ENCODE peak calls at places on chromosome 16, in seven cellular contexts. One of them, this sample, is unnamed.

GRCh38 chr16:69396187-69397061 is 10.6 kb upstream of the TERF2 start:
- DNase-seq in H1: no peak
- DNase-seq in mesenchymal stem cell: peak
- DNase-seq in neuronal stem cell: peak
- DNase-seq in trophoblast cell: peak
- DNase-seq in H9: peak
- DNase-seq in IMR-90: peak
- DNase-seq in this sample: peak

GRCh38 chr16:28069921-28070794 is 6.6 kb upstream of the GSG1L start:
- DNase-seq in H1: no peak
- DNase-seq in H9: no peak
- DNase-seq in mesenchymal stem cell: no peak
- DNase-seq in trophoblast cell: no peak
- DNase-seq in neuronal stem cell: no peak
- DNase-seq in IMR-90: no peak
- DNase-seq in this sample: no peak

GRCh38 chr16:47492428-47493357 is 31.6 kb downstream of the PHKB start:
- DNase-seq in H9: no peak
- DNase-seq in H1: no peak
- DNase-seq in trophoblast cell: peak
- DNase-seq in neuronal stem cell: no peak
- DNase-seq in IMR-90: peak
- DNase-seq in mesenchymal stem cell: peak
- DNase-seq in this sample: no peak

GRCh38 chr16:49890876-49891275 is 35.0 kb upstream of the ZNF423 start:
- DNase-seq in H9: peak
- DNase-seq in mesenchymal stem cell: no peak
- DNase-seq in neuronal stem cell: no peak
- DNase-seq in IMR-90: no peak
- DNase-seq in H1: peak
- DNase-seq in trophoblast cell: no peak
- DNase-seq in this sample: peak

GRCh38 chr16:4415538-4416199 is 727 bp downstream of the CORO7 start:
- DNase-seq in H9: peak
- DNase-seq in neuronal stem cell: no peak
- DNase-seq in mesenchymal stem cell: no peak
- DNase-seq in IMR-90: no peak
- DNase-seq in trophoblast cell: peak
- DNase-seq in H1: no peak
- DNase-seq in this sample: peak

GRCh38 chr16:24729967-24730815 is 740 bp downstream of the TNRC6A start:
- DNase-seq in IMR-90: peak
- DNase-seq in H9: no peak
- DNase-seq in mesenchymal stem cell: peak
- DNase-seq in trophoblast cell: peak
- DNase-seq in neuronal stem cell: peak
- DNase-seq in H1: no peak
- DNase-seq in this sample: peak

GRCh38 chr16:58107228-58107627 is 22.0 kb downstream of the CFAP20 start:
- DNase-seq in H9: no peak
- DNase-seq in IMR-90: no peak
- DNase-seq in neuronal stem cell: no peak
- DNase-seq in trophoblast cell: no peak
- DNase-seq in H1: no peak
- DNase-seq in mesenchymal stem cell: no peak
- DNase-seq in this sample: peak

GRCh38 chr16:72872966-72873365 is 175.0 kb downstream of the ZFHX3 start:
- DNase-seq in neuronal stem cell: no peak
- DNase-seq in mesenchymal stem cell: peak
- DNase-seq in H9: no peak
- DNase-seq in trophoblast cell: no peak
- DNase-seq in H1: no peak
- DNase-seq in IMR-90: no peak
- DNase-seq in this sample: no peak

GRCh38 chr16:17509194-17509593 is 38.4 kb upstream of the XYLT1 start:
- DNase-seq in H9: no peak
- DNase-seq in trophoblast cell: peak
- DNase-seq in mesenchymal stem cell: no peak
- DNase-seq in neuronal stem cell: no peak
- DNase-seq in H1: no peak
- DNase-seq in IMR-90: no peak
- DNase-seq in this sample: peak

GRCh38 chr16:83040174-83040573 is 413.4 kb downstream of the CDH13 start:
- DNase-seq in H1: no peak
- DNase-seq in trophoblast cell: no peak
- DNase-seq in neuronal stem cell: no peak
- DNase-seq in H9: no peak
- DNase-seq in mesenchymal stem cell: peak
- DNase-seq in IMR-90: peak
- DNase-seq in this sample: no peak

GRCh38 chr16:27408602-27409031 is 6.6 kb downstream of the IL21R start:
- DNase-seq in H1: no peak
- DNase-seq in IMR-90: no peak
- DNase-seq in H9: no peak
- DNase-seq in mesenchymal stem cell: no peak
- DNase-seq in neuronal stem cell: no peak
- DNase-seq in trophoblast cell: no peak
- DNase-seq in this sample: no peak

GRCh38 chr16:21075252-21075651 is 75.4 kb downstream of the DNAH3 start:
- DNase-seq in H1: no peak
- DNase-seq in IMR-90: no peak
- DNase-seq in trophoblast cell: no peak
- DNase-seq in H9: no peak
- DNase-seq in neuronal stem cell: no peak
- DNase-seq in mesenchymal stem cell: no peak
- DNase-seq in this sample: no peak

GRCh38 chr16:82070656-82071369 is 35.8 kb downstream of the HSD17B2 start:
- DNase-seq in neuronal stem cell: no peak
- DNase-seq in trophoblast cell: no peak
- DNase-seq in H1: no peak
- DNase-seq in IMR-90: peak
- DNase-seq in mesenchymal stem cell: peak
- DNase-seq in H9: no peak
- DNase-seq in this sample: peak

GRCh38 chr16:81238296-81239011 is at the start of gene BCO1:
- DNase-seq in mesenchymal stem cell: peak
- DNase-seq in trophoblast cell: no peak
- DNase-seq in H1: no peak
- DNase-seq in H9: peak
- DNase-seq in neuronal stem cell: peak
- DNase-seq in IMR-90: peak
- DNase-seq in this sample: peak

GRCh38 chr16:68668266-68668665 is 23.2 kb downstream of the CDH3 start:
- DNase-seq in trophoblast cell: no peak
- DNase-seq in H9: no peak
- DNase-seq in H1: no peak
- DNase-seq in IMR-90: peak
- DNase-seq in mesenchymal stem cell: no peak
- DNase-seq in neuronal stem cell: no peak
- DNase-seq in this sample: no peak

GRCh38 chr16:26816885-26817571 is 249.7 kb upstream of the C16orf82 start:
- DNase-seq in H9: no peak
- DNase-seq in trophoblast cell: no peak
- DNase-seq in mesenchymal stem cell: peak
- DNase-seq in IMR-90: peak
- DNase-seq in H1: no peak
- DNase-seq in neuronal stem cell: no peak
- DNase-seq in this sample: no peak

GRCh38 chr16:50450957-50451356 is 82.2 kb upstream of the BRD7 start:
- DNase-seq in trophoblast cell: no peak
- DNase-seq in H9: no peak
- DNase-seq in H1: no peak
- DNase-seq in mesenchymal stem cell: no peak
- DNase-seq in neuronal stem cell: no peak
- DNase-seq in IMR-90: no peak
- DNase-seq in this sample: no peak

GRCh38 chr16:80985611-80986010 is 21.1 kb downstream of the CMC2 start:
- DNase-seq in mesenchymal stem cell: no peak
- DNase-seq in H9: no peak
- DNase-seq in trophoblast cell: no peak
- DNase-seq in neuronal stem cell: no peak
- DNase-seq in IMR-90: no peak
- DNase-seq in H1: no peak
- DNase-seq in this sample: peak

GRCh38 chr16:27817038-27817437 is 246.5 kb downstream of the GSG1L start:
- DNase-seq in H1: no peak
- DNase-seq in trophoblast cell: no peak
- DNase-seq in neuronal stem cell: no peak
- DNase-seq in IMR-90: no peak
- DNase-seq in mesenchymal stem cell: no peak
- DNase-seq in H9: no peak
- DNase-seq in this sample: no peak

GRCh38 chr16:49857423-49858181 is 1.7 kb upstream of the ZNF423 start:
- DNase-seq in mesenchymal stem cell: peak
- DNase-seq in H1: peak
- DNase-seq in IMR-90: peak
- DNase-seq in H9: peak
- DNase-seq in neuronal stem cell: peak
- DNase-seq in trophoblast cell: peak
- DNase-seq in this sample: peak

GRCh38 chr16:73447850-73448249 is 399.9 kb upstream of the ZFHX3 start:
- DNase-seq in mesenchymal stem cell: no peak
- DNase-seq in H1: no peak
- DNase-seq in H9: no peak
- DNase-seq in neuronal stem cell: no peak
- DNase-seq in trophoblast cell: no peak
- DNase-seq in IMR-90: no peak
- DNase-seq in this sample: no peak

GRCh38 chr16:50655558-50656055 is 25.5 kb downstream of the SNX20 start:
- DNase-seq in IMR-90: no peak
- DNase-seq in trophoblast cell: no peak
- DNase-seq in H9: no peak
- DNase-seq in H1: no peak
- DNase-seq in mesenchymal stem cell: no peak
- DNase-seq in neuronal stem cell: no peak
- DNase-seq in this sample: no peak

DNA sequence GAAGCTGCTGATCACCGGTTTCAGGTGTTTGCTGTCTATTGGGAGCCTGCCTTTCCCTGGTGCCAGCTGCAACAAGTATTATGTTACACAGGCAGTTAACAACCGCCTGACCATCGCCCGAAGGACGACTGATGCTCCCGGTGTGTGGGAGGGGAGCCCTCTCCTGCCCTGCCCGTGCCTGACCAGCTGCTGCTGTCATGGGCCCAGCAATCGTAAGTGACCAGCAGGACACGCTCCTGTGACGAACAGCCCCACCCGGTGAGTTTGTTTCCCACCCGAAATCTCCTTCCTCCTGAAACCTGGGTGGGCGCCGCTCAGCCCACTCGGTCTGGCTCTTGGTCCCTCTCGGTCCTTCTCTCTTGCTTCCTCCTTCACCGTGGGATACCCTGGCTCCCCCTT is 17.9 kb upstream of the UBE2I start:
- DNase-seq in H9: no peak
- DNase-seq in mesenchymal stem cell: no peak
- DNase-seq in H1: no peak
- DNase-seq in trophoblast cell: no peak
- DNase-seq in neuronal stem cell: no peak
- DNase-seq in IMR-90: no peak
- DNase-seq in this sample: no peak
- H3K4me2 ChIP-seq in H9: no peak
- H3K4me2 ChIP-seq in mesenchymal stem cell: no peak
- H3K4me2 ChIP-seq in H1: no peak
- H3K4me2 ChIP-seq in trophoblast cell: no peak
- H3K4me2 ChIP-seq in neuronal stem cell: no peak
- H3K4me2 ChIP-seq in IMR-90: no peak
- H3K4me2 ChIP-seq in this sample: no peak

DNA sequence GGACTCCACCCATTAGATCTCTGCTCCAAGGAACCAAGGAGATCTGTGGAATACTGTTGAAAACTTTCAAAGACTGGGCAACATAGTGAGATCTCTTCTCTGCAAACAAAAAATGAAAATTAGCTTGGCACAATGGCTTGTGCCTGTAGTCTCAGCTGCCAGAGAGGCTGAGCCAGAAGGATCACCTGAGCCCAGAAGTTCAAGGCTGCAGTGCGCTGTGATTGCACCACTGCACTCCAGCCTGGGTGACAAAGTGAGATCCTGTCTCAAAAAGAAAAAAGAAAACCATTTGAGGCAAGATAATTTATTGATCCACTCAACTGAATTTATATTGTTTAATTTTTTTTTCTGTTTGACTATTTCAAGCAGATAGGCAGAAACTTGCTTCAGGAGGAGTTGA is 54.8 kb downstream of the CHD9NB start:
- DNase-seq in IMR-90: no peak
- DNase-seq in H9: no peak
- DNase-seq in neuronal stem cell: no peak
- DNase-seq in mesenchymal stem cell: no peak
- DNase-seq in trophoblast cell: no peak
- DNase-seq in H1: no peak
- DNase-seq in this sample: no peak
- H2BK120ac ChIP-seq in IMR-90: no peak
- H2BK120ac ChIP-seq in H9: no peak
- H2BK120ac ChIP-seq in neuronal stem cell: no peak
- H2BK120ac ChIP-seq in mesenchymal stem cell: no peak
- H2BK120ac ChIP-seq in trophoblast cell: no peak
- H2BK120ac ChIP-seq in H1: no peak
- H2BK120ac ChIP-seq in this sample: no peak

GRCh38 chr16:19294156-19294649 is 8.7 kb downstream of the CLEC19A start:
- DNase-seq in IMR-90: no peak
- DNase-seq in mesenchymal stem cell: no peak
- DNase-seq in trophoblast cell: peak
- DNase-seq in H9: no peak
- DNase-seq in H1: no peak
- DNase-seq in neuronal stem cell: no peak
- DNase-seq in this sample: no peak

GRCh38 chr16:19304670-19305240 is 19.2 kb downstream of the CLEC19A start:
- DNase-seq in H9: no peak
- DNase-seq in neuronal stem cell: no peak
- DNase-seq in mesenchymal stem cell: no peak
- DNase-seq in H1: no peak
- DNase-seq in trophoblast cell: peak
- DNase-seq in IMR-90: no peak
- DNase-seq in this sample: peak

GRCh38 chr16:19295393-19295792 is 9.9 kb downstream of the CLEC19A start:
- DNase-seq in neuronal stem cell: no peak
- DNase-seq in mesenchymal stem cell: no peak
- DNase-seq in IMR-90: no peak
- DNase-seq in H9: no peak
- DNase-seq in trophoblast cell: no peak
- DNase-seq in H1: no peak
- DNase-seq in this sample: no peak

GRCh38 chr16:19297454-19297853 is 11.9 kb downstream of the CLEC19A start:
- DNase-seq in IMR-90: no peak
- DNase-seq in neuronal stem cell: no peak
- DNase-seq in trophoblast cell: no peak
- DNase-seq in H1: no peak
- DNase-seq in mesenchymal stem cell: no peak
- DNase-seq in H9: no peak
- DNase-seq in this sample: no peak

GRCh38 chr16:19299565-19299964 is 14.0 kb downstream of the CLEC19A start:
- DNase-seq in trophoblast cell: no peak
- DNase-seq in H1: no peak
- DNase-seq in neuronal stem cell: no peak
- DNase-seq in IMR-90: no peak
- DNase-seq in H9: no peak
- DNase-seq in mesenchymal stem cell: no peak
- DNase-seq in this sample: peak
- H3K4me2 ChIP-seq in trophoblast cell: no peak
- H3K4me2 ChIP-seq in H1: no peak
- H3K4me2 ChIP-seq in neuronal stem cell: no peak
- H3K4me2 ChIP-seq in IMR-90: no peak
- H3K4me2 ChIP-seq in H9: no peak
- H3K4me2 ChIP-seq in mesenchymal stem cell: no peak
- H3K4me2 ChIP-seq in this sample: no peak

GRCh38 chr16:11507350-11507749 is 79.4 kb downstream of the LITAF start:
- DNase-seq in trophoblast cell: no peak
- DNase-seq in IMR-90: no peak
- DNase-seq in H1: no peak
- DNase-seq in mesenchymal stem cell: no peak
- DNase-seq in H9: no peak
- DNase-seq in neuronal stem cell: no peak
- DNase-seq in this sample: no peak
- H2BK120ac ChIP-seq in trophoblast cell: no peak
- H2BK120ac ChIP-seq in IMR-90: no peak
- H2BK120ac ChIP-seq in H1: no peak
- H2BK120ac ChIP-seq in mesenchymal stem cell: no peak
- H2BK120ac ChIP-seq in H9: no peak
- H2BK120ac ChIP-seq in neuronal stem cell: no peak
- H2BK120ac ChIP-seq in this sample: no peak

This sample was measured in mesendoderm.